ENCODE peak calls at places on chromosomes 5 and 9, in nine cellular contexts. R, O, B, J, T, D, V, Y and F are unnamed samples.

GRCh38 chr9:130043654-130044623 is 950 bp upstream of the FNBP1 start:
- DNase-seq in D (no peak), B (peak; percentile 12), T (no peak), R (peak; percentile 42), O (no peak), V (peak; percentile 69), Y (peak; percentile 75), J (no peak), F (no peak)

GRCh38 chr9:36787709-36788108 is 215.0 kb downstream of the MELK start:
- DNase-seq in O (no peak), T (no peak), V (no peak), Y (no peak), J (no peak), R (no peak), D (no peak), B (no peak), F (no peak)

GRCh38 chr5:65191554-65192126 is 290.1 kb downstream of the ADAMTS6 start:
- DNase-seq in Y (no peak), T (no peak), R (no peak), B (no peak), J (no peak), D (no peak), O (no peak), V (no peak), F (no peak)

GRCh38 chr5:3325206-3325605 is 270.4 kb upstream of the IRX1 start:
- DNase-seq in O (no peak), Y (no peak), D (no peak), R (peak; percentile 32), V (no peak), J (no peak), T (no peak), B (no peak), F (no peak)

GRCh38 chr9:1708215-1708614 is 306.9 kb upstream of the SMARCA2 start:
- DNase-seq in R (no peak), Y (no peak), T (no peak), J (no peak), D (no peak), V (no peak), B (no peak), O (no peak), F (no peak)

GRCh38 chr5:9337908-9338307 is 208.0 kb downstream of the SEMA5A start:
- DNase-seq in T (no peak), R (no peak), J (no peak), D (no peak), Y (no peak), O (peak; percentile 96), B (no peak), V (no peak), F (no peak)

GRCh38 chr5:15191012-15191411 is 309.0 kb upstream of the FBXL7 start:
- DNase-seq in B (no peak), T (no peak), D (no peak), R (no peak), O (no peak), J (no peak), Y (no peak), V (no peak), F (no peak)

GRCh38 chr5:177508217-177508611 is 1.4 kb downstream of the DOK3 start:
- DNase-seq in T (no peak), B (no peak), V (no peak), Y (no peak), D (no peak), J (no peak), O (no peak), R (no peak), F (no peak)

GRCh38 chr5:150609843-150610584 is 30.4 kb upstream of the SYNPO start:
- DNase-seq in O (no peak), Y (no peak), J (no peak), R (peak; percentile 49), V (no peak), T (no peak), D (no peak), B (no peak), F (no peak)

GRCh38 chr9:129776938-129777768 is 24.3 kb upstream of the PTGES start:
- DNase-seq in J (peak; percentile 99), V (peak; percentile 93), R (peak; percentile 93), O (peak; percentile 93), B (no peak), Y (peak; percentile 96), T (no peak), D (no peak), F (no peak)

GRCh38 chr9:135980926-135981630 is 19.9 kb upstream of the UBAC1 start:
- DNase-seq in J (no peak), V (no peak), O (no peak), T (no peak), Y (no peak), R (peak; percentile 51), B (no peak), D (no peak), F (no peak)

GRCh38 chr5:35246411-35246810 is 16.1 kb upstream of the PRLR start:
- DNase-seq in Y (no peak), O (peak; percentile 15), J (no peak), B (no peak), D (no peak), R (no peak), T (no peak), V (no peak), F (no peak)

GRCh38 chr5:56815657-56816545 is 552 bp downstream of the MAP3K1 start:
- DNase-seq in V (peak; percentile 36), Y (peak; percentile 27), J (peak; percentile 55), O (no peak), T (peak; percentile 33), D (peak; percentile 70), R (peak; percentile 34), B (peak; percentile 18), F (peak; percentile 73)

GRCh38 chr5:56816546-56817081 is 1.3 kb downstream of the MAP3K1 start:
- DNase-seq in J (peak; percentile 57), V (peak; percentile 28), O (peak; percentile 53), T (peak; percentile 33), R (peak; percentile 58), B (peak; percentile 35), Y (peak; percentile 36), D (peak; percentile 80), F (peak; percentile 66)

GRCh38 chr5:56817306-56817986 is 2.1 kb downstream of the MAP3K1 start:
- DNase-seq in T (no peak), V (no peak), R (no peak), D (no peak), O (no peak), B (no peak), Y (no peak), J (no peak), F (no peak)

GRCh38 chr5:56819027-56819881 is 3.9 kb downstream of the MAP3K1 start:
- DNase-seq in O (peak; percentile 51), T (no peak), R (no peak), D (no peak), B (no peak), J (no peak), V (no peak), Y (no peak), F (no peak)

DNA sequence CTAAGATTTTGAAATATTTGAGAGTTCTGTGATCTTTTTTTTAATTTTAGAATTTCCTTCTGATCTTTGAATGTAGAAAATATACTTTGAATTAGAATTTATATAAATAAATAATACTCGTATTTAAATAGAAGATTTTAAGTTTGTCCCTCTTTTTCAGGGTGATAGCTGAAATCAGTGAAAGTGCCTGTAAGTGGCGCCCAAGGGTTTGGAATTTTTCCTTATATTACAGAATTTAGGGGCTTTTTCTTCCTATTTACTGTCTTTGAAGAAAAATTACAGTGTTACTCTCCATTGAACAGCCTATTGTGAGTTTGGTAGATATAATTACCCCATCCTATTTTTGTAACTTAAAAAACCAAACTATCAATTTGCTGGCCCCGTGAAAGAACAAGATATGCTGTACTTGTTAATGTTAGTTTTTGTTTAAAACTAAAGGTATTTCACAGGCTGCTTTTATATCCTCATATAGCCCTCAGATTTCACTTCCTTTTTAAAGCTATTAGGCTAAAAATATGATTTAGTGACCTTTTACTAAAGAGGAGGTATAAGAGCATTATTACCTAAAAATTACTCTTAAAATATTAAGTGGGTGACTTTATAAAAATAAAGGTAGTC is 3.2 kb downstream of the MAP3K1 start:
- DNase-seq in R (no peak), V (no peak), B (no peak), O (no peak), J (no peak), Y (no peak), D (no peak), T (no peak), F (no peak)
- TF ChIP-seq CTCF in R (no peak), V (no peak), B (peak; percentile 33), O (peak; percentile 31), J (peak; percentile 35), Y (no peak), D (no peak), T (peak; percentile 33), F (no peak)

DNA sequence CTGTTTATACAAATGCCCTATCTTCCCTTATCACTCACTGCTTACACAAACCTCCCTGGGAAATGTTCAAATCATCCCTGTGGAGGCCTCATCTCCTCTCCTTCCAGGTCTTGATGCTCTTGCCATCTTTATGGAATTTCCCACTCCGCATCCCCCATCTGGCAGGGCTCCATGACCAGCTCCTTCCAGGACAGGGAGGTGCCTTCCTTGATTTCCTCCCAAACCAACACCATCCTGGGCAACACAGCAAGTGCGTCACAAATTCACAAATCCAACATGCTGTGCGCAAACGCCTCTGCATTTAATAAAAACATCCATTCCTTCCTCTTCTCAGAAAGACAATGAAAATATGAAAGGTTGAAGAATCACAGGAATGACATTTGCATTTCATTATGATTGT is 51.7 kb downstream of the EPB41L4A start:
- DNase-seq in R (peak; percentile 44), J (no peak), V (no peak), B (no peak), O (no peak), T (no peak), D (no peak), Y (peak; percentile 50), F (no peak)
- TF ChIP-seq CTCF in R (no peak), J (no peak), V (no peak), B (no peak), O (no peak), T (no peak), D (no peak), Y (no peak), F (no peak)

GRCh38 chr5:19790811-19791466 is 197.1 kb downstream of the CDH18 start:
- DNase-seq in R (no peak), Y (no peak), O (peak; percentile 37), D (no peak), B (no peak), J (no peak), V (no peak), T (no peak), F (no peak)

DNA sequence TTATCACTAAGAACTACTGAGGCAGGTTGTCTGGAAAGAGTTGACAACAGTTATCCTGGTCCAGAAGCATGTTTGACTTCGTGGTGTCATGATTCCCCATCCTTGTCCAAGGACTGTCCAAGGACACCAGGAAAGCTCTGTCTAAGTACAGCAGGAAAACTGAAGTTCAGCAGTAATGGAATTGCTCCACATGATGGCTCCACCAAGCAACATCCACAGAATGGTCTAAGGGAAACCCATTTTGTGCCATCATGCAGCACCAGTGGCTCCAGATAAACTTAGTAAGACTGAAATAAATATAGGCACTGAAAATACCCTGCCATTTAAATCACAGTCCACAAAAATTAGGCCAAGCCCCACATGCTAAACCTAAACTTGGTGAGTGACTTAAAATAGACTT is 192.8 kb downstream of the CDH18 start:
- DNase-seq in D (no peak), V (no peak), B (no peak), Y (no peak), R (no peak), O (peak; percentile 62), T (no peak), J (no peak), F (no peak)
- TF ChIP-seq CTCF in D (no peak), V (no peak), B (peak; percentile 8), Y (no peak), R (no peak), O (peak; percentile 65), T (no peak), J (no peak), F (no peak)

GRCh38 chr5:119435436-119436132 is 16.7 kb upstream of the HSD17B4 start:
- DNase-seq in R (peak; percentile 55), J (peak; percentile 33), V (no peak), B (no peak), O (peak; percentile 65), D (peak; percentile 50), T (peak; percentile 58), Y (peak; percentile 18), F (peak; percentile 52)

GRCh38 chr5:119439140-119439625 is 13.1 kb upstream of the HSD17B4 start:
- DNase-seq in D (no peak), Y (no peak), J (no peak), V (no peak), T (no peak), B (no peak), O (no peak), R (no peak), F (no peak)
- TF ChIP-seq CTCF in D (no peak), Y (no peak), J (no peak), V (no peak), T (no peak), B (no peak), O (no peak), R (no peak), F (no peak)